ENCODE peak calls at places on chromosome 21, in five cellular contexts. T is CD8-positive, alpha-beta memory T cell; S is ovary; M is MM.1S; Y is left ventricle myocardium inferior. Q is an unnamed sample. For H3K4me1, the result is how much of the 10 kb centered on the place peaks cover.

GRCh38 chr21:36589352-36589971 is 109.5 kb upstream of the SIM2 start:
- DNase-seq in T (no peak), Y (no peak), S (no peak), M (peak), Q (no peak)

GRCh38 chr21:39531777-39532333 is 80.1 kb downstream of the SH3BGR start:
- DNase-seq in M (no peak), T (no peak), S (no peak), Y (no peak), Q (no peak)

GRCh38 chr21:39118604-39119215 is 64.5 kb downstream of the PSMG1 start:
- DNase-seq in M (no peak), Y (no peak), T (no peak), S (no peak), Q (no peak)

GRCh38 chr21:33703750-33704606 is 61.7 kb downstream of the ITSN1 start:
- DNase-seq in Y (no peak), S (no peak), M (no peak), T (no peak), Q (no peak)

GRCh38 chr21:45546636-45547203 is 4.5 kb upstream of the SLC19A1 start:
- DNase-seq in S (no peak), Y (no peak), T (no peak), M (no peak), Q (no peak)

GRCh38 chr21:17542371-17542992 is 29.6 kb downstream of the CXADR start:
- DNase-seq in T (no peak), M (no peak), S (no peak), Y (no peak), Q (no peak)

GRCh38 chr21:17550671-17551308 is 37.9 kb downstream of the CXADR start:
- DNase-seq in T (no peak), M (no peak), S (no peak), Y (no peak), Q (no peak)

GRCh38 chr21:39863111-39863510 is 4.1 kb upstream of the PCP4 start:
- DNase-seq in Y (no peak), S (no peak), M (peak), T (no peak), Q (no peak)

GRCh38 chr21:45294509-45295291 is 7.0 kb upstream of the POFUT2 start:
- DNase-seq in Y (peak), M (no peak), S (peak), T (no peak), Q (no peak)

GRCh38 chr21:17050646-17051045 is 462.2 kb upstream of the CXADR start:
- DNase-seq in S (no peak), Y (no peak), M (no peak), T (no peak), Q (no peak)

GRCh38 chr21:36524477-36524876 is 44.6 kb upstream of the CLDN14 start:
- DNase-seq in M (no peak), T (no peak), S (no peak), Y (no peak), Q (no peak)

GRCh38 chr21:33109574-33110339 is 39.8 kb downstream of the OLIG1 start:
- DNase-seq in T (no peak), M (no peak), Y (no peak), S (no peak), Q (no peak)

GRCh38 chr21:31509108-31510017 is 150.1 kb upstream of the SOD1 start:
- DNase-seq in M (no peak), T (peak), S (no peak), Y (no peak), Q (peak)

GRCh38 chr21:29151937-29152336 is 21.5 kb downstream of the MAP3K7CL start:
- DNase-seq in Y (no peak), T (no peak), S (no peak), M (no peak), Q (no peak)

GRCh38 chr21:16773206-16773605 is 739.6 kb upstream of the CXADR start:
- DNase-seq in T (no peak), Y (no peak), S (no peak), M (no peak), Q (no peak)

GRCh38 chr21:46077674-46078101 is 20.2 kb upstream of the COL6A2 start:
- DNase-seq in T (no peak), S (no peak), M (no peak), Y (no peak), Q (no peak)

GRCh38 chr21:36504067-36505058 is 24.4 kb upstream of the CLDN14 start:
- DNase-seq in S (peak), M (peak), Y (no peak), T (peak), Q (peak)

GRCh38 chr21:45403133-45403824 is 1.7 kb upstream of the COL18A1 start:
- DNase-seq in Y (peak), M (no peak), S (peak), T (no peak), Q (no peak)

GRCh38 chr21:45336870-45337269 is 49.2 kb upstream of the POFUT2 start:
- DNase-seq in S (no peak), Y (peak), T (no peak), M (no peak), Q (no peak)

GRCh38 chr21:20971296-20971921 is 26.8 kb upstream of the NCAM2 start:
- DNase-seq in M (peak), Y (peak), T (no peak), S (peak), Q (no peak)

GRCh38 chr21:34884346-34884929 is 164.7 kb downstream of the RUNX1 start:
- DNase-seq in M (no peak), Y (no peak), T (no peak), S (no peak), Q (no peak)

GRCh38 chr21:34885125-34885524 is 164.0 kb downstream of the RUNX1 start:
- DNase-seq in S (no peak), M (no peak), T (no peak), Y (no peak), Q (no peak)

GRCh38 chr21:34882719-34883131 is 166.4 kb downstream of the RUNX1 start:
- DNase-seq in S (no peak), T (no peak), M (no peak), Y (no peak), Q (no peak)

GRCh38 chr21:34881894-34882371 is 167.2 kb downstream of the RUNX1 start:
- DNase-seq in Y (no peak), T (no peak), S (no peak), M (no peak), Q (no peak)

GRCh38 chr21:34883501-34884271 is 165.4 kb downstream of the RUNX1 start:
- DNase-seq in T (no peak), Y (no peak), M (no peak), S (no peak), Q (no peak)
- H3K27ac ChIP-seq in T (peak), Y (no peak), M (no peak), S (no peak), Q (no peak)

GRCh38 chr21:42453301-42454220 is 42.5 kb downstream of the RSPH1 start:
- DNase-seq in M (no peak), S (no peak), Y (no peak), T (no peak), Q (no peak)
- H3K4me1 ChIP-seq in M (under half), S (under half), Y (under half), T (under half), Q (under half)

DNA sequence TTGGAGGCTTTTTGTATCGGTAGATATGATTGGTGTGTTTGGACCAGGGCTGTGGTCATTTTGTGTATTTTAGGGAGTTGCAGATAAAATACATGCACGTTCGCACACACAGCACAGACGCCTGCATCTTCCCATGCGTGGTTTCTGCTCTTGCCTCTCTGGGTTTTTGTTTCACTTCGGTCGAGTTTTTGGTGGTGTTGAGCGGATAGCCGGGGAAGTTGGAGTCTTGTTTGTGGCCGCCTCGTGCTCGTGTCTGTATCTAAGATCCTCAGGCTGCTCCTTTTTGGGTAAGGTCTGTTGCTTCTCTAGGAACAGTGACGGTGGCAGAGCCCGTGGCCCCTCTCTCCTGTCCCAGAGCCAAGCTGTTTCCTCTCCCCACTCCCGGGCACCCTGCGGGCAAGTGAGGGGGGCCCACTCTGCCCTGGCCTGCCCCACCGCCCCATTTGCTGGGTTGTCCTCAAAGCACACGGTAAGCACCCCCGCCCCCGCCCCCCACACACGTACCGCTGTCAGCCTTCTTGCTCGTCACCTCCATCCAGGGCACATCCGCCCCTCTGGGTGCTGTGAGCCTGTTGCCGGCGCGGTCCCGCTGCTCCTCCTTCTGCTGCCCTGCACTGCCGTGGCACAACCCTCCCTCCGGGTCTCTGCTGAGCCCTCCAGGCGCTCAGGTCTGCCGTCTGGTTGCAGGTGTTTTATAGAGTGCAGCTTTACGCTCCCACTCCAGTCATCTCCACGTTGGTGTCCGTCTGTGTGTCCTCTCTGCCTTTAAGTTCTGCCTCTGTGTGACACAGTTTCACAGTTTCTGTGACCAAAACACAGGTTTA is 51.9 kb downstream of the AGPAT3 start:
- DNase-seq in S (no peak), T (peak), Y (no peak), M (peak), Q (peak)
- H3K4me3 ChIP-seq in S (no peak), T (peak), Y (peak), M (peak), Q (peak)

DNA sequence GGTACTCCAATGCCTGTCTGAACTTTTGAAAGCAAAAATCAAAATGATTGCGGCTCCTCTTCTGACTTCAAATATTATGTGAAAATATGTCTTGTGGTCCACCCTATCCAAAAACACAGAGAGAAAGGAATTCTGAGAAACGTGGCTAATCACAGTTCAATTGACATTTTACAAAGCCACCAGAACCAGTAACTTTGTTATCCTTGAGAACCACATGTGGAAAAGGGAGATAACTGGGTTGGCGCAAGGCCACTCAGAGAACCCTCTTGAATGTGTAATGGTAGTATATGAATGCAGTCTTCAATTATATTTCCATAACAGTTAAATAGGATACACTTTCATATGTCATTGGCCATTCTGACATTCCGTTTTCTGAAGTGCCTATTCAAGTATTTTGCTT is 1030.0 kb upstream of the TMPRSS15 start:
- DNase-seq in S (no peak), M (no peak), T (no peak), Y (no peak), Q (no peak)
- H3K27ac ChIP-seq in S (no peak), M (no peak), T (no peak), Y (no peak), Q (no peak)

GRCh38 chr21:42859891-42860230 is 19.5 kb downstream of the WDR4 start:
- DNase-seq in S (no peak), M (no peak), Y (no peak), T (no peak), Q (no peak)

GRCh38 chr21:42858185-42858847 is 21.0 kb downstream of the WDR4 start:
- DNase-seq in Y (no peak), T (no peak), S (peak), M (no peak), Q (no peak)

GRCh38 chr21:42860345-42860744 is 19.0 kb downstream of the WDR4 start:
- DNase-seq in T (no peak), M (no peak), S (no peak), Y (no peak), Q (no peak)

GRCh38 chr21:42857216-42857615 is 22.1 kb downstream of the WDR4 start:
- DNase-seq in Y (no peak), S (no peak), M (no peak), T (no peak), Q (no peak)

DNA sequence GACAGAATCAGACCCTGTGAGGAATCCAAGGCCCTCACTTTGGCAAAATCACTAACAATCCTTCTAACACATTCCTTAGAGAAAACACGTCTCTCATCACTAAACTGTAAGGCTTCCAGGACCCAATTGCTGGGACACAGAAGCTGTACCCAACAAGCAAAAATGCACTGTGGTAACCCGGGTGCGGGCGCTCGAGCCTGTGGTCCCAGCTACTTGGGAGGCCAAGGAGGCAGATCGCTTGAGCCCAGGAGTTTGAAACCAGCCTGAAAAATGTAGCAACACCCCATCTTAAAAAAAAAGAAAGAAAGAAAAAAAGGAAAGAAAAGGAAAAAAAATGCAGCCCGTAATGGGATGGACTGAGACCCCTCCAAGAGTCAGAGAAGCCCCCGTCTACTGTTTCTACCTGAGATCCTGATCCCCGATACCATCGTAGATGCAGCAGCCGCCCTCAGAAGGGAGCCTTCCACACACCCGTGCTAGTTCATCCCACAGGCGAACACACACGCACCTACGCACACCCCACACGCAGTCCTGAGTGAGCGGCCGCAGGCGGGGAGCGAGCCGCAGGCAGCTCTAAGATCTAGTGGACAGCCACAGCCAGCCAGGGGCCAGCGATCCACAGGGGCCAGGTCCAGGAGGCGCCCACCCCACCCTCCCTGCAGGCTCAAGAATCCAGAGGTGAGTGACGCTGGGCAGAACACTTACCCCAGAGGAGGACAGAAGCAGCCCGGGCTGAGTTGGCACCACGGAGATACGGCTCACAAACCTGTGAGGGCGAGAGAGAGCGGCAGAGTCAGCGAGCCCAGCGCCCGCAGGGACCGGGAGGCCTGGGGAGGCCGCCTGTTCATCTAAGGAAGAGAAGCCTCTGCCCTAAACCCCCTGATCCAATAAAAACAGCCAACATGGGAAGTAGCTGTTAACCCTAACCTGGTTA is 20.1 kb downstream of the WDR4 start:
- DNase-seq in Y (no peak), M (no peak), T (no peak), S (no peak), Q (no peak)
- H3K4me1 ChIP-seq in Y (under half), M (under half), T (under half), S (under half), Q (under half)

DNA sequence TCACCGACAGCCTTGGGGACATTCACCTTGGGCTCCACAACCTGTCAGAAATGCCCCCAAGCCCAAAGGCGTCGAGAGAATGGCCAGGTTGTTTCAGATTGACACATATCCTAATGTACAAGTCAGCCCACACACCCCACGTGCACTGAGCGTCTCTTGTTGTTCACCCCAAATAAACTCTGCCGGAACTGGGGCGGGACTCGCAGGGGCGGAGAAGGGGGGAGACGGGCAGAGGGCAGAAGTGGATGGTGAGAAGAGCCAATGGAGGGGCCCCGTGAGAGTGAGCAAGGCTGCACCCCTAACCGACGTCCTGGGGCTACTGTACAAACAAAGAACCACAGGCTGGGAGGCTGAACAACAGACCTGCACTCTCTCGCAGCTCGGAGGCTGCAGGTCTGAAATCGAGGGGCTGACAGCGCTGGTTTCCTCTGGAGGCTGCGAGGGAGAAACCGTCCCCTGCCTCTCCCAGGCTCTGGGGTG is 8.5 kb upstream of the UMODL1 start:
- DNase-seq in Y (no peak), T (peak), M (peak), S (no peak), Q (peak)
- H3K4me3 ChIP-seq in Y (no peak), T (peak), M (peak), S (no peak), Q (peak)

GRCh38 chr21:14526816-14527689 is 19.1 kb downstream of the SAMSN1 start:
- DNase-seq in Y (no peak), M (no peak), T (no peak), S (no peak), Q (peak)
- H3K27ac ChIP-seq in Y (no peak), M (no peak), T (peak), S (no peak), Q (peak)

Q was measured in CD4-positive, alpha-beta memory T cell.